ENCODE peak calls at places on chromosome 5, in five cellular contexts. F, L, B, U and M are unnamed samples.
A peak's percentile ranks its signal among the peaks of the same experiment; 100 is the strongest.

GRCh38 chr5:88826959-88827585 is 55.9 kb downstream of the MEF2C start:
- DNase-seq in F (peak; percentile 60), L (peak; percentile 31), B (peak; percentile 84), U (no peak), M (no peak)

GRCh38 chr5:168877132-168877895 is 298.1 kb upstream of the PANK3 start:
- DNase-seq in F (no peak), L (no peak), B (no peak), U (no peak), M (no peak)

GRCh38 chr5:169146158-169146557 is 154.8 kb downstream of the SLIT3 start:
- DNase-seq in F (peak; percentile 89), L (peak; percentile 49), B (no peak), U (no peak), M (no peak)

GRCh38 chr5:83009408-83009807 is 67.8 kb downstream of the TMEM167A start:
- DNase-seq in F (no peak), L (no peak), B (no peak), U (no peak), M (no peak)

GRCh38 chr5:8500426-8500825 is 631.5 kb downstream of the MTRR start:
- DNase-seq in F (peak; percentile 58), L (no peak), B (no peak), U (no peak), M (no peak)

GRCh38 chr5:152142845-152143469 is 218.3 kb upstream of the GLRA1 start:
- DNase-seq in F (peak; percentile 60), L (peak; percentile 44), B (peak; percentile 29), U (peak; percentile 67), M (peak; percentile 67)

GRCh38 chr5:131361677-131362315 is 97.9 kb downstream of the CDC42SE2 start:
- DNase-seq in F (no peak), L (no peak), B (no peak), U (no peak), M (no peak)

GRCh38 chr5:171424726-171425125 is 5.3 kb downstream of the FGF18 start:
- DNase-seq in F (no peak), L (no peak), B (no peak), U (no peak), M (peak; percentile 37)

GRCh38 chr5:38789134-38789533 is 56.7 kb upstream of the OSMR start:
- DNase-seq in F (no peak), L (no peak), B (no peak), U (no peak), M (no peak)

GRCh38 chr5:77893225-77893860 is 117.2 kb upstream of the TBCA start:
- DNase-seq in F (peak; percentile 97), L (peak; percentile 42), B (no peak), U (no peak), M (no peak)

GRCh38 chr5:149125386-149125891 is 15.9 kb upstream of the ABLIM3 start:
- DNase-seq in F (peak; percentile 16), L (no peak), B (no peak), U (no peak), M (no peak)

GRCh38 chr5:116343961-116344360 is 230.7 kb downstream of the SEMA6A start:
- DNase-seq in F (no peak), L (no peak), B (no peak), U (no peak), M (no peak)

GRCh38 chr5:60295423-60295822 is 401.9 kb upstream of the PDE4D start:
- DNase-seq in F (peak; percentile 53), L (no peak), B (peak; percentile 12), U (no peak), M (no peak)

GRCh38 chr5:77993141-77993540 is 217.0 kb upstream of the TBCA start:
- DNase-seq in F (no peak), L (no peak), B (no peak), U (no peak), M (no peak)

GRCh38 chr5:128498844-128499455 is 39.1 kb downstream of the FBN2 start:
- DNase-seq in F (peak; percentile 80), L (no peak), B (peak; percentile 17), U (no peak), M (no peak)

GRCh38 chr5:41408676-41409443 is 101.5 kb downstream of the PLCXD3 start:
- DNase-seq in F (peak; percentile 87), L (peak; percentile 22), B (no peak), U (no peak), M (no peak)

GRCh38 chr5:18236386-18236785 is 602.1 kb downstream of the TAF11L14 start:
- DNase-seq in F (peak; percentile 1), L (no peak), B (no peak), U (no peak), M (no peak)

GRCh38 chr5:173331956-173332479 is 3.8 kb upstream of the STC2 start:
- DNase-seq in F (peak; percentile 90), L (peak; percentile 89), B (peak; percentile 83), U (peak; percentile 89), M (peak; percentile 81)

GRCh38 chr5:102958481-102959011 is 161.4 kb downstream of the GIN1 start:
- DNase-seq in F (peak; percentile 77), L (no peak), B (no peak), U (no peak), M (no peak)

GRCh38 chr5:77698920-77699319 is 60.4 kb upstream of the OTP start:
- DNase-seq in F (no peak), L (no peak), B (no peak), U (no peak), M (no peak)

GRCh38 chr5:39570418-39571027 is 145.7 kb upstream of the DAB2 start:
- DNase-seq in F (peak; percentile 78), L (no peak), B (no peak), U (no peak), M (no peak)

GRCh38 chr5:119174578-119175163 is 103.8 kb downstream of the DMXL1 start:
- DNase-seq in F (no peak), L (no peak), B (no peak), U (no peak), M (no peak)

GRCh38 chr5:31811210-31811609 is 172.3 kb downstream of the PDZD2 start:
- DNase-seq in F (peak; percentile 93), L (peak; percentile 20), B (no peak), U (no peak), M (no peak)

GRCh38 chr5:31680528-31680927 is 41.6 kb downstream of the PDZD2 start:
- DNase-seq in F (no peak), L (peak; percentile 56), B (peak; percentile 73), U (no peak), M (no peak)

GRCh38 chr5:109416882-109417281 is 7.1 kb upstream of the PJA2 start:
- DNase-seq in F (peak; percentile 27), L (no peak), B (no peak), U (no peak), M (no peak)

GRCh38 chr5:109485030-109485429 is 75.3 kb upstream of the PJA2 start:
- DNase-seq in F (peak; percentile 11), L (peak; percentile 78), B (peak; percentile 61), U (peak; percentile 76), M (peak; percentile 72)

GRCh38 chr5:134247411-134247810 is 21.5 kb upstream of the PPP2CA start:
- DNase-seq in F (peak; percentile 93), L (no peak), B (no peak), U (no peak), M (no peak)

GRCh38 chr5:159886312-159886711 is 30.0 kb upstream of the ADRA1B start:
- DNase-seq in F (no peak), L (no peak), B (no peak), U (no peak), M (no peak)

GRCh38 chr5:43514816-43515677 is at the start of gene C5orf34:
- DNase-seq in F (peak; percentile 99), L (peak; percentile 96), B (peak; percentile 97), U (peak; percentile 97), M (peak; percentile 98)

DNA sequence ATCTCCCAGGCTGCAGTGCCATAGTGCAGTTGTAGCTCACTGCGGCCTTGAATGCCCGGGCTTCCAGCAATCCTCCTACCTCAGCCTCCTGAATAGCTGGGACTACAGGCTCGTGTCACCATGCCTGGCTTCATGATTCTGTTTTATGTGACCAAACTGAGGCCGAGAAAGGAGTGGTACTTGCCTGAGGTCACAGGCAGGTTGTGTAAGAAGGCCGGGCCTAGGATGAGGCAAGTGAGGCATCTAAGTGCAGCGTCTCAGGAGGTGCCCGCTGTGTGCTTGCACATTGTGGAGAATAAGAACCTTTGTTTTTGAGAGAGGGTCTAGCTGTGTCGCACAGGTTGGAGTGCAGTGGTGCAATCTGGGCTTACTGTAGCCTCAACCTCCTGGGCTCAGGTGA is 2.1 kb upstream of the NDST1 start:
- DNase-seq in F (no peak), L (peak; percentile 5), B (no peak), U (no peak), M (no peak)
- H3K4me1 ChIP-seq in F (peaks cover 50% of the 10 kb centered on the region), L (peaks cover 73% of the 10 kb centered on the region), B (peaks cover 100% of the 10 kb centered on the region), U (peaks cover 89% of the 10 kb centered on the region), M (peaks cover 98% of the 10 kb centered on the region)

GRCh38 chr5:154374264-154374663 is 71.5 kb upstream of the SAP30L start:
- DNase-seq in F (no peak), L (no peak), B (no peak), U (no peak), M (no peak)
- H3K27ac ChIP-seq in F (no peak overlapping the region), L (no peak overlapping the region), B (no peak overlapping the region), U (no peak overlapping the region), M (no peak overlapping the region)

GRCh38 chr5:74031536-74031935 is 405.5 kb downstream of the ARHGEF28 start:
- DNase-seq in F (no peak), L (no peak), B (no peak), U (no peak), M (no peak)

GRCh38 chr5:74032617-74033016 is 406.6 kb downstream of the ARHGEF28 start:
- DNase-seq in F (no peak), L (no peak), B (no peak), U (no peak), M (no peak)

GRCh38 chr5:74034738-74035137 is 408.7 kb downstream of the ARHGEF28 start:
- DNase-seq in F (peak; percentile 97), L (no peak), B (no peak), U (no peak), M (no peak)

GRCh38 chr5:74040065-74040551 is 414.1 kb downstream of the ARHGEF28 start:
- DNase-seq in F (peak; percentile 77), L (peak; percentile 63), B (no peak), U (no peak), M (no peak)

DNA sequence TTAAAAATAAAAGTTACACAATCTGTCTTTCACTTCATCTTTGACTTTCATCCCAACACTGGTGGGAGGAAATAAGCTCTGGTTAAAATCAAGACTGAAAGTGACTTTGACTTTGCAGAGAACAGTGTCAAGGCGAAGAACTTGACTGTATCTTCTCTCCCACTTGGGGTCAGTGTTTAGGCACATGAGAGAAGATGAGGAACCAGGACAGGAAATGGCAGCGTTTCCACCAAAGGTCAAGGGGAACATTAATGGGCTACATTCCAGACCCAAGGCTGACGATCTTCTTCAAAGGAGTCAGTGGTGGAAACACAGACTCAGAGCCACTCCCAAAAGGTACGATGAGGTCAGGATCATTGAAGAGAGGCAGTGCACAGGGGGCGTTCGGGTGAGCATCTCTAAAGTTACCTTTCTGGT is 409.5 kb downstream of the ARHGEF28 start:
- DNase-seq in F (peak; percentile 72), L (no peak), B (peak; percentile 63), U (no peak), M (peak; percentile 28)
- H3K4me1 ChIP-seq in F (peaks cover 29% of the 10 kb centered on the region), L (peaks cover 2% of the 10 kb centered on the region), B (no peaks in the 10 kb centered on the region), U (no peaks in the 10 kb centered on the region), M (no peaks in the 10 kb centered on the region)

DNA sequence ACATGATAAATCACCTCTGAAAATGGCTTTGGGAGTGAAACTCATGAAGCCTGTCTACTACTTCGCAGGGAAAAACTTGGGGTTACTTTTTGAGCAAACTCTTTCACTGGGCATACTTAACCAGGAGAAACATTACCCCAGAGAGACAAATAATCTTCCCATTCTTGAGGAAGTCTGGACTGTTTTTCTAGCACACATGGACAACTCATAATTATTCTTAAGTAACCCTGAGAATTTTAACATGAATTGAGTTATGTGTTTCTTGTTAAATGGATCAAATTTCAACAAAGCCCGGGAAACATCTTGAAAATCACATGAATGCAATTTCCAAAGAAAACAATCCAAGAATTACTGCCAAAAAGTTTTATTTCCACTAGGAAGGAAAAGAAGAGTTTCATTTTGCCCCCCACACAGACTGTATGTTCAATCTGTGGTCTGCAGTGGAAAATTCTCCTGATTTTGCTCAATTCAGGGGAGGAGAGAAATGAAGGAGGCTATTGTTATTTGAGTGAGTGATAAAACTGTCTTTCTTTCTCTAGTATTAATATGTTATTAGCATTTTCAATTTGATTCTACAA is 564.8 kb upstream of the CLINT1 start:
- DNase-seq in F (no peak), L (no peak), B (no peak), U (no peak), M (no peak)
- H3K27ac ChIP-seq in F (no peak overlapping the region), L (no peak overlapping the region), B (peak overlapping the region; percentile 83), U (no peak overlapping the region), M (no peak overlapping the region)